ENCODE peak calls at places on chromosomes 11 and 22, in nine cellular contexts. E is thoracic aorta, D is body of pancreas, G is coronary artery, Z is AG10803, O is foreskin fibroblast, K is tibial nerve, X is AG09309, Q is upper lobe of right lung. U is an unnamed sample.
A peak's percentile ranks its signal among the peaks of the same experiment; 100 is the strongest.

GRCh38 chr11:102448869-102449224 is 3.7 kb downstream of the TMEM123 start:
- DNase-seq in E (no peak), D (no peak), G (no peak), Z (no peak), O (no peak), K (no peak), X (no peak), Q (no peak), U (no peak)

GRCh38 chr11:82246926-82247325 is 486.7 kb downstream of the FAM181B start:
- DNase-seq in E (no peak), D (no peak), G (no peak), Z (no peak), O (no peak), K (no peak), X (no peak), Q (no peak), U (no peak)

GRCh38 chr11:19259487-19260345 is 19.0 kb upstream of the E2F8 start:
- DNase-seq in E (no peak), D (peak; percentile 80), G (no peak), Z (peak; percentile 57), O (peak; percentile 34), K (peak; percentile 81), X (no peak), Q (peak; percentile 84), U (peak; percentile 69)

GRCh38 chr22:22037740-22038139 is 55.2 kb upstream of the TOP3B start:
- DNase-seq in E (no peak), D (no peak), G (no peak), Z (no peak), O (peak; percentile 14), K (no peak), X (no peak), Q (no peak), U (peak; percentile 67)

GRCh38 chr22:21734540-21735197 is 925 bp downstream of the YPEL1 start:
- DNase-seq in E (no peak), D (peak; percentile 19), G (no peak), Z (no peak), O (no peak), K (no peak), X (no peak), Q (no peak), U (no peak)

GRCh38 chr11:114135737-114136151 is 76.2 kb downstream of the ZBTB16 start:
- DNase-seq in E (no peak), D (no peak), G (no peak), Z (peak; percentile 82), O (peak; percentile 50), K (no peak), X (peak; percentile 14), Q (no peak), U (no peak)

GRCh38 chr22:37260939-37261338 is 16.9 kb upstream of the RAC2 start:
- DNase-seq in E (no peak), D (peak; percentile 70), G (no peak), Z (peak; percentile 49), O (peak; percentile 35), K (peak; percentile 47), X (no peak), Q (peak; percentile 73), U (peak; percentile 55)

GRCh38 chr11:72391638-72392423 is 42.5 kb downstream of the CLPB start:
- DNase-seq in E (no peak), D (no peak), G (no peak), Z (peak; percentile 19), O (no peak), K (no peak), X (no peak), Q (no peak), U (no peak)

GRCh38 chr11:12182650-12183511 is 72.5 kb downstream of the MICAL2 start:
- DNase-seq in E (no peak), D (peak; percentile 51), G (peak; percentile 74), Z (peak; percentile 99), O (peak; percentile 98), K (no peak), X (peak; percentile 98), Q (no peak), U (peak; percentile 99)

GRCh38 chr11:95805869-95806268 is 15.6 kb downstream of the CEP57 start:
- DNase-seq in E (no peak), D (no peak), G (no peak), Z (no peak), O (no peak), K (no peak), X (no peak), Q (no peak), U (no peak)

GRCh38 chr22:26949193-26949592 is 291.8 kb downstream of the MIAT start:
- DNase-seq in E (no peak), D (peak; percentile 39), G (no peak), Z (no peak), O (peak; percentile 4), K (no peak), X (no peak), Q (no peak), U (peak; percentile 32)

GRCh38 chr11:6825333-6825744 is 20.1 kb upstream of the OR10A5 start:
- DNase-seq in E (no peak), D (no peak), G (no peak), Z (no peak), O (no peak), K (no peak), X (no peak), Q (no peak), U (no peak)

GRCh38 chr11:99773646-99774045 is 752.9 kb downstream of the CNTN5 start:
- DNase-seq in E (no peak), D (no peak), G (no peak), Z (no peak), O (no peak), K (no peak), X (no peak), Q (no peak), U (no peak)

GRCh38 chr11:111064118-111064517 is 181.4 kb upstream of the POU2AF2 start:
- DNase-seq in E (no peak), D (no peak), G (no peak), Z (peak; percentile 15), O (peak; percentile 76), K (no peak), X (peak; percentile 37), Q (no peak), U (peak; percentile 50)

GRCh38 chr22:43823353-43823908 is 11.3 kb upstream of the EFCAB6 start:
- DNase-seq in E (no peak), D (peak; percentile 91), G (peak; percentile 49), Z (no peak), O (no peak), K (no peak), X (no peak), Q (peak; percentile 82), U (no peak)

DNA sequence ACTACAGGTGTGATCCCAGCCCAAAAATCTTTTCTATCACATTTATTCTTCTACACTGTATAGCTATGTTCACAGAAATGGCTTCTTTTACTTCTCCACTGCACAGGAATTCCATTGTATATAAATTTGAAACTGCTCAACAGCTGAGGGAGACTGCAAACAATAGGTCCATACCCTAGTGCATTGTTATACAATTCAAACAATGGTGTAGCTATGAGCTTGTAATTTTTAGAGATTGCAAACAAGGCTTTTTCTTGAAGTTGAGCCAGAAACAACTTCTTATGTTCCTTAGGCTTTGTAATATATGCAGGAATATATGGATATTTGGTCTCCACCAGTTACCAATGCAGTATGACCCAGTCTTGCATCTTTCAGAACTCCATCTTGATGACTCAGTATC is 19.5 kb upstream of the SIK3 start:
- DNase-seq in E (no peak), D (no peak), G (no peak), Z (no peak), O (no peak), K (no peak), X (no peak), Q (no peak), U (peak; percentile 37)
- H3K4me3 ChIP-seq in E (no peak overlapping the region), D (no peak overlapping the region), G (no peak overlapping the region), Z (no peak overlapping the region), O (no peak overlapping the region), K (no peak overlapping the region), X (no peak overlapping the region), Q (no peak overlapping the region), U (no peak overlapping the region)

GRCh38 chr11:15074206-15075161 is 1.1 kb downstream of the CALCB start:
- DNase-seq in E (peak; percentile 57), D (peak; percentile 98), G (no peak), Z (peak; percentile 49), O (peak; percentile 33), K (peak; percentile 81), X (peak; percentile 7), Q (peak; percentile 91), U (peak; percentile 60)
- TF ChIP-seq CTCF in E (peak; percentile 76), D (peak; percentile 67), G (peak; percentile 60), Z (peak; percentile 68), O (peak; percentile 70), K (peak; percentile 50), X (peak; percentile 79), Q (peak; percentile 74), U (peak; percentile 78)

DNA sequence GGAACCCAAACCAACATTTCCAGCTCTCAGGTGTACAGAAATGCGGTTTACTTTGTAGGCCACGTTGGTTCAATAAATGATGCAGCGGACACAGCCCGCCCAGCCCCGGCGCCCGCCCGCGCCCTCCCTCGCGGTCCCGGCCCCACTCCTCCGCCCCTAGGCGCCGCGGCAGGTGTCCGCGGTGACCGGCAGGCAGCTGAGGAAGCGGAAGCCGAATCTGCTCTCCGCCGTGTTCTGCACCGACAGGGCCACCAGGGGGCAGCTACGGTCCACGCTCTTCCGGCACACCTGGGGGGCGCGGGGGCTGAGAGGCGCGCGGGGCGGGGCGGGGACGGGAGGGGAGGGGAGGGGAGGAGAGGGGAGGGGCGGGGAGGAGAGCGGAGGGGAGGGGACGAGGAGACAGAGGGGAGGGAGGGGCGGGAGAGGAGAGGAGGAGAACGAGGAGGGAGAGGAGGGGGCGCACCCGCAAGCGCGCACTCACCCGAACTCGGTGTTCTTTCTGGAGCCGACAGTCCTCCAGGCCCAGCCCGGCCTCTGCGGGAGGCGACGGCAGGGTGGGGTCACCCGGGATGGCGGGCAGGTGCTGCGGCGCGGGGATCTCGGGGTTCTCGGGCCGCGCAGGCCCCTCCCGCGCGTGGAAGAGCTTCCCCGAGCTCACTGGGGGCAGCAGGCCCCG is 5.6 kb downstream of the LMNTD2 start:
- DNase-seq in E (no peak), D (peak; percentile 83), G (no peak), Z (no peak), O (no peak), K (no peak), X (no peak), Q (peak; percentile 88), U (no peak)
- H3K4me3 ChIP-seq in E (peak overlapping the region; percentile 60), D (no peak overlapping the region), G (peak overlapping the region; percentile 65), Z (no peak overlapping the region), O (no peak overlapping the region), K (peak overlapping the region; percentile 36), X (no peak overlapping the region), Q (peak overlapping the region; percentile 52), U (peak overlapping the region; percentile 5)

GRCh38 chr22:24518774-24519485 is 23.8 kb downstream of the UPB1 start:
- DNase-seq in E (no peak), D (no peak), G (no peak), Z (no peak), O (no peak), K (no peak), X (no peak), Q (no peak), U (no peak)

GRCh38 chr22:24523873-24524272 is 28.7 kb downstream of the UPB1 start:
- DNase-seq in E (no peak), D (no peak), G (no peak), Z (peak; percentile 67), O (no peak), K (no peak), X (no peak), Q (no peak), U (peak; percentile 87)

GRCh38 chr22:24518228-24518627 is 23.1 kb downstream of the UPB1 start:
- DNase-seq in E (no peak), D (no peak), G (no peak), Z (no peak), O (no peak), K (no peak), X (no peak), Q (no peak), U (no peak)

GRCh38 chr22:24525416-24526037 is 29.4 kb downstream of the GUCD1 start:
- DNase-seq in E (peak; percentile 28), D (peak; percentile 84), G (no peak), Z (peak; percentile 66), O (peak; percentile 65), K (peak; percentile 95), X (no peak), Q (peak; percentile 85), U (peak; percentile 72)

GRCh38 chr22:24521791-24522245 is 26.7 kb downstream of the UPB1 start:
- DNase-seq in E (no peak), D (peak; percentile 72), G (no peak), Z (peak; percentile 41), O (no peak), K (no peak), X (no peak), Q (peak; percentile 80), U (peak; percentile 59)
- TF ChIP-seq CTCF in E (no peak), D (peak; percentile 50), G (peak; percentile 14), Z (peak; percentile 48), O (peak; percentile 28), K (peak; percentile 16), X (peak; percentile 53), Q (peak; percentile 54), U (peak; percentile 50)

U was measured in fibroblast of the aortic adventitia.